ENCODE peak calls at places on chromosomes 2 and 18, in nine cellular contexts. One of them, this sample, is unnamed.

GRCh38 chr2:2189112-2189398 is 142.0 kb downstream of the MYT1L start:
- DNase-seq in GM23338: no peak
- DNase-seq in DMS79 treated with DMSO at 0.1 percent for 48 hours: peak; percentile 67
- DNase-seq in AG09309: no peak
- DNase-seq in posterior cingulate gyrus: no peak
- DNase-seq in pancreas: no peak
- DNase-seq in HEK293T: no peak
- DNase-seq in Calu3: no peak
- DNase-seq in aorta: no peak
- DNase-seq in this sample: no peak

GRCh38 chr2:230234845-230235244 is 9.3 kb downstream of the SP140 start:
- DNase-seq in pancreas: no peak
- DNase-seq in GM23338: no peak
- DNase-seq in HEK293T: no peak
- DNase-seq in DMS79 treated with DMSO at 0.1 percent for 48 hours: no peak
- DNase-seq in AG09309: no peak
- DNase-seq in posterior cingulate gyrus: no peak
- DNase-seq in Calu3: no peak
- DNase-seq in aorta: no peak
- DNase-seq in this sample: no peak

GRCh38 chr18:65527879-65528633 is 222.8 kb upstream of the CDH7 start:
- DNase-seq in HEK293T: no peak
- DNase-seq in Calu3: no peak
- DNase-seq in posterior cingulate gyrus: no peak
- DNase-seq in DMS79 treated with DMSO at 0.1 percent for 48 hours: peak; percentile 13
- DNase-seq in AG09309: no peak
- DNase-seq in pancreas: no peak
- DNase-seq in aorta: no peak
- DNase-seq in GM23338: no peak
- DNase-seq in this sample: no peak

GRCh38 chr18:22074343-22075070 is 94.9 kb upstream of the GATA6 start:
- DNase-seq in pancreas: no peak
- DNase-seq in Calu3: no peak
- DNase-seq in GM23338: no peak
- DNase-seq in AG09309: no peak
- DNase-seq in posterior cingulate gyrus: no peak
- DNase-seq in aorta: no peak
- DNase-seq in DMS79 treated with DMSO at 0.1 percent for 48 hours: no peak
- DNase-seq in HEK293T: no peak
- DNase-seq in this sample: no peak

GRCh38 chr2:27408601-27409320 is 630 bp downstream of the PPM1G start:
- DNase-seq in DMS79 treated with DMSO at 0.1 percent for 48 hours: no peak
- DNase-seq in HEK293T: peak; percentile 29
- DNase-seq in AG09309: no peak
- DNase-seq in Calu3: no peak
- DNase-seq in posterior cingulate gyrus: no peak
- DNase-seq in GM23338: peak; percentile 66
- DNase-seq in pancreas: no peak
- DNase-seq in aorta: no peak
- DNase-seq in this sample: no peak

GRCh38 chr2:201628545-201628944 is 14.8 kb downstream of the TMEM237 start:
- DNase-seq in posterior cingulate gyrus: no peak
- DNase-seq in DMS79 treated with DMSO at 0.1 percent for 48 hours: no peak
- DNase-seq in Calu3: no peak
- DNase-seq in HEK293T: no peak
- DNase-seq in AG09309: no peak
- DNase-seq in pancreas: no peak
- DNase-seq in aorta: no peak
- DNase-seq in GM23338: no peak
- DNase-seq in this sample: no peak

GRCh38 chr18:31102020-31102684 is at the start of gene DSC2:
- DNase-seq in HEK293T: peak; percentile 75
- DNase-seq in pancreas: peak; percentile 65
- DNase-seq in Calu3: peak; percentile 69
- DNase-seq in posterior cingulate gyrus: peak; percentile 13
- DNase-seq in GM23338: peak; percentile 72
- DNase-seq in DMS79 treated with DMSO at 0.1 percent for 48 hours: peak; percentile 41
- DNase-seq in AG09309: no peak
- DNase-seq in aorta: peak; percentile 77
- DNase-seq in this sample: peak; percentile 15

GRCh38 chr18:13612111-13612997 is 114.0 kb downstream of the FAM210A start:
- DNase-seq in pancreas: no peak
- DNase-seq in aorta: no peak
- DNase-seq in AG09309: no peak
- DNase-seq in Calu3: no peak
- DNase-seq in GM23338: no peak
- DNase-seq in posterior cingulate gyrus: peak; percentile 73
- DNase-seq in HEK293T: no peak
- DNase-seq in DMS79 treated with DMSO at 0.1 percent for 48 hours: peak; percentile 68
- DNase-seq in this sample: peak; percentile 67

GRCh38 chr2:3725002-3725401 is 21.6 kb downstream of the DCDC2C start:
- DNase-seq in posterior cingulate gyrus: no peak
- DNase-seq in HEK293T: no peak
- DNase-seq in AG09309: no peak
- DNase-seq in Calu3: no peak
- DNase-seq in DMS79 treated with DMSO at 0.1 percent for 48 hours: no peak
- DNase-seq in pancreas: no peak
- DNase-seq in aorta: no peak
- DNase-seq in GM23338: no peak
- DNase-seq in this sample: no peak

GRCh38 chr2:218964041-218964771 is 4.7 kb downstream of the CDK5R2 start:
- DNase-seq in DMS79 treated with DMSO at 0.1 percent for 48 hours: peak; percentile 46
- DNase-seq in GM23338: peak; percentile 46
- DNase-seq in AG09309: peak; percentile 10
- DNase-seq in Calu3: no peak
- DNase-seq in HEK293T: no peak
- DNase-seq in posterior cingulate gyrus: no peak
- DNase-seq in aorta: peak; percentile 31
- DNase-seq in pancreas: no peak
- DNase-seq in this sample: peak; percentile 69

GRCh38 chr18:48771641-48772380 is 179.0 kb downstream of the SMAD7 start:
- DNase-seq in posterior cingulate gyrus: no peak
- DNase-seq in GM23338: no peak
- DNase-seq in HEK293T: no peak
- DNase-seq in DMS79 treated with DMSO at 0.1 percent for 48 hours: no peak
- DNase-seq in Calu3: no peak
- DNase-seq in pancreas: no peak
- DNase-seq in AG09309: no peak
- DNase-seq in aorta: no peak
- DNase-seq in this sample: no peak

GRCh38 chr18:34122724-34123334 is 101.9 kb downstream of the NOL4 start:
- DNase-seq in AG09309: peak; percentile 11
- DNase-seq in DMS79 treated with DMSO at 0.1 percent for 48 hours: peak; percentile 70
- DNase-seq in HEK293T: peak; percentile 66
- DNase-seq in GM23338: peak; percentile 85
- DNase-seq in Calu3: peak; percentile 30
- DNase-seq in aorta: no peak
- DNase-seq in pancreas: peak; percentile 37
- DNase-seq in posterior cingulate gyrus: peak; percentile 16
- DNase-seq in this sample: peak; percentile 55

GRCh38 chr2:23083963-23084362 is 301.0 kb upstream of the KLHL29 start:
- DNase-seq in AG09309: no peak
- DNase-seq in DMS79 treated with DMSO at 0.1 percent for 48 hours: no peak
- DNase-seq in Calu3: no peak
- DNase-seq in posterior cingulate gyrus: no peak
- DNase-seq in pancreas: no peak
- DNase-seq in aorta: no peak
- DNase-seq in HEK293T: no peak
- DNase-seq in GM23338: no peak
- DNase-seq in this sample: no peak

GRCh38 chr2:191894681-191895147 is 47.8 kb upstream of the CAVIN2 start:
- DNase-seq in pancreas: no peak
- DNase-seq in HEK293T: no peak
- DNase-seq in GM23338: no peak
- DNase-seq in posterior cingulate gyrus: no peak
- DNase-seq in AG09309: peak; percentile 67
- DNase-seq in aorta: no peak
- DNase-seq in Calu3: no peak
- DNase-seq in DMS79 treated with DMSO at 0.1 percent for 48 hours: no peak
- DNase-seq in this sample: no peak

GRCh38 chr18:25310045-25310444 is 41.9 kb downstream of the ZNF521 start:
- DNase-seq in AG09309: no peak
- DNase-seq in HEK293T: no peak
- DNase-seq in DMS79 treated with DMSO at 0.1 percent for 48 hours: no peak
- DNase-seq in Calu3: no peak
- DNase-seq in posterior cingulate gyrus: no peak
- DNase-seq in pancreas: no peak
- DNase-seq in GM23338: peak; percentile 68
- DNase-seq in aorta: no peak
- DNase-seq in this sample: no peak

GRCh38 chr2:128403814-128404708 is 85.4 kb upstream of the HS6ST1 start:
- DNase-seq in pancreas: no peak
- DNase-seq in posterior cingulate gyrus: no peak
- DNase-seq in aorta: peak; percentile 31
- DNase-seq in AG09309: no peak
- DNase-seq in GM23338: no peak
- DNase-seq in Calu3: no peak
- DNase-seq in HEK293T: no peak
- DNase-seq in DMS79 treated with DMSO at 0.1 percent for 48 hours: no peak
- DNase-seq in this sample: no peak

GRCh38 chr2:170277943-170278342 is 100.0 kb downstream of the MYO3B start:
- DNase-seq in pancreas: no peak
- DNase-seq in Calu3: no peak
- DNase-seq in GM23338: no peak
- DNase-seq in posterior cingulate gyrus: no peak
- DNase-seq in AG09309: no peak
- DNase-seq in HEK293T: no peak
- DNase-seq in DMS79 treated with DMSO at 0.1 percent for 48 hours: no peak
- DNase-seq in aorta: no peak
- DNase-seq in this sample: no peak

GRCh38 chr2:125397535-125398251 is 1258.3 kb upstream of the GYPC start:
- DNase-seq in aorta: no peak
- DNase-seq in GM23338: no peak
- DNase-seq in DMS79 treated with DMSO at 0.1 percent for 48 hours: no peak
- DNase-seq in pancreas: no peak
- DNase-seq in Calu3: no peak
- DNase-seq in HEK293T: no peak
- DNase-seq in posterior cingulate gyrus: no peak
- DNase-seq in AG09309: no peak
- DNase-seq in this sample: no peak

GRCh38 chr2:100145893-100146753 is 3.7 kb upstream of the AFF3 start:
- DNase-seq in DMS79 treated with DMSO at 0.1 percent for 48 hours: no peak
- DNase-seq in aorta: no peak
- DNase-seq in posterior cingulate gyrus: no peak
- DNase-seq in pancreas: no peak
- DNase-seq in GM23338: no peak
- DNase-seq in Calu3: no peak
- DNase-seq in HEK293T: no peak
- DNase-seq in AG09309: no peak
- DNase-seq in this sample: peak; percentile 24

GRCh38 chr2:10161206-10161931 is 38.8 kb downstream of the RRM2 start:
- DNase-seq in posterior cingulate gyrus: no peak
- DNase-seq in GM23338: no peak
- DNase-seq in AG09309: no peak
- DNase-seq in pancreas: no peak
- DNase-seq in Calu3: no peak
- DNase-seq in DMS79 treated with DMSO at 0.1 percent for 48 hours: no peak
- DNase-seq in aorta: no peak
- DNase-seq in HEK293T: no peak
- DNase-seq in this sample: no peak

GRCh38 chr2:218030409-218031195 is 27.8 kb upstream of the TNS1 start:
- DNase-seq in posterior cingulate gyrus: no peak
- DNase-seq in HEK293T: no peak
- DNase-seq in GM23338: no peak
- DNase-seq in Calu3: no peak
- DNase-seq in DMS79 treated with DMSO at 0.1 percent for 48 hours: no peak
- DNase-seq in aorta: no peak
- DNase-seq in pancreas: peak; percentile 4
- DNase-seq in AG09309: no peak
- DNase-seq in this sample: no peak

GRCh38 chr2:229725716-229726346 is 11.5 kb upstream of the DNER start:
- DNase-seq in Calu3: peak; percentile 19
- DNase-seq in DMS79 treated with DMSO at 0.1 percent for 48 hours: no peak
- DNase-seq in HEK293T: peak; percentile 20
- DNase-seq in aorta: no peak
- DNase-seq in AG09309: peak; percentile 31
- DNase-seq in posterior cingulate gyrus: no peak
- DNase-seq in pancreas: no peak
- DNase-seq in GM23338: no peak
- DNase-seq in this sample: no peak

GRCh38 chr18:76445741-76446232 is 49.3 kb downstream of the ZNF516 start:
- DNase-seq in DMS79 treated with DMSO at 0.1 percent for 48 hours: no peak
- DNase-seq in GM23338: no peak
- DNase-seq in AG09309: no peak
- DNase-seq in HEK293T: no peak
- DNase-seq in aorta: peak; percentile 50
- DNase-seq in Calu3: no peak
- DNase-seq in pancreas: no peak
- DNase-seq in posterior cingulate gyrus: no peak
- DNase-seq in this sample: peak; percentile 56

GRCh38 chr2:68796306-68796905 is 61.8 kb downstream of the ARHGAP25 start:
- DNase-seq in AG09309: no peak
- DNase-seq in HEK293T: no peak
- DNase-seq in posterior cingulate gyrus: no peak
- DNase-seq in pancreas: no peak
- DNase-seq in aorta: no peak
- DNase-seq in GM23338: no peak
- DNase-seq in Calu3: no peak
- DNase-seq in DMS79 treated with DMSO at 0.1 percent for 48 hours: no peak
- DNase-seq in this sample: no peak